ENCODE peak calls at places on chromosomes 7 and 10, in nine cellular contexts. One of them, this sample, is unnamed.

GRCh38 chr10:34058922-34059614 is 724.6 kb upstream of the NRP1 start:
- DNase-seq in astrocyte: no peak
- DNase-seq in adrenal gland: no peak
- DNase-seq in heart left ventricle: no peak
- DNase-seq in left ventricle myocardium inferior: no peak
- DNase-seq in IMR-90: no peak
- DNase-seq in GM23338: no peak
- DNase-seq in OCI-LY7: no peak
- DNase-seq in stomach: no peak
- DNase-seq in this sample: no peak

GRCh38 chr7:128321044-128321422 is 22.7 kb downstream of the RBM28 start:
- DNase-seq in OCI-LY7: no peak
- DNase-seq in heart left ventricle: no peak
- DNase-seq in adrenal gland: no peak
- DNase-seq in IMR-90: no peak
- DNase-seq in left ventricle myocardium inferior: no peak
- DNase-seq in GM23338: no peak
- DNase-seq in astrocyte: no peak
- DNase-seq in stomach: no peak
- DNase-seq in this sample: no peak

GRCh38 chr10:108894402-108895301 is 1028.7 kb downstream of the XPNPEP1 start:
- DNase-seq in heart left ventricle: no peak
- DNase-seq in stomach: no peak
- DNase-seq in adrenal gland: no peak
- DNase-seq in astrocyte: no peak
- DNase-seq in OCI-LY7: peak
- DNase-seq in IMR-90: no peak
- DNase-seq in left ventricle myocardium inferior: no peak
- DNase-seq in GM23338: no peak
- DNase-seq in this sample: no peak

GRCh38 chr10:11527068-11527467 is 84.4 kb downstream of the USP6NL start:
- DNase-seq in astrocyte: no peak
- DNase-seq in OCI-LY7: no peak
- DNase-seq in stomach: no peak
- DNase-seq in adrenal gland: no peak
- DNase-seq in heart left ventricle: no peak
- DNase-seq in left ventricle myocardium inferior: no peak
- DNase-seq in IMR-90: no peak
- DNase-seq in GM23338: no peak
- DNase-seq in this sample: no peak

GRCh38 chr7:46007194-46007593 is 86.1 kb upstream of the IGFBP3 start:
- DNase-seq in stomach: no peak
- DNase-seq in GM23338: no peak
- DNase-seq in OCI-LY7: no peak
- DNase-seq in left ventricle myocardium inferior: no peak
- DNase-seq in heart left ventricle: no peak
- DNase-seq in adrenal gland: no peak
- DNase-seq in IMR-90: peak
- DNase-seq in astrocyte: peak
- DNase-seq in this sample: no peak

GRCh38 chr7:28102778-28103177 is 77.8 kb downstream of the JAZF1 start:
- DNase-seq in heart left ventricle: peak
- DNase-seq in IMR-90: peak
- DNase-seq in OCI-LY7: no peak
- DNase-seq in astrocyte: peak
- DNase-seq in stomach: no peak
- DNase-seq in left ventricle myocardium inferior: no peak
- DNase-seq in adrenal gland: peak
- DNase-seq in GM23338: no peak
- DNase-seq in this sample: peak

GRCh38 chr10:96478317-96478716 is 35.4 kb downstream of the TLL2 start:
- DNase-seq in stomach: no peak
- DNase-seq in heart left ventricle: no peak
- DNase-seq in IMR-90: no peak
- DNase-seq in OCI-LY7: no peak
- DNase-seq in GM23338: no peak
- DNase-seq in astrocyte: peak
- DNase-seq in adrenal gland: no peak
- DNase-seq in left ventricle myocardium inferior: no peak
- DNase-seq in this sample: no peak

GRCh38 chr10:71963756-71964668 is at the start of gene CHST3:
- DNase-seq in left ventricle myocardium inferior: peak
- DNase-seq in heart left ventricle: peak
- DNase-seq in stomach: peak
- DNase-seq in adrenal gland: peak
- DNase-seq in GM23338: peak
- DNase-seq in OCI-LY7: no peak
- DNase-seq in IMR-90: peak
- DNase-seq in astrocyte: peak
- DNase-seq in this sample: peak

GRCh38 chr10:43225787-43226153 is 41.1 kb downstream of the RASGEF1A start:
- DNase-seq in heart left ventricle: peak
- DNase-seq in left ventricle myocardium inferior: peak
- DNase-seq in GM23338: no peak
- DNase-seq in OCI-LY7: no peak
- DNase-seq in stomach: no peak
- DNase-seq in adrenal gland: peak
- DNase-seq in astrocyte: no peak
- DNase-seq in IMR-90: no peak
- DNase-seq in this sample: no peak

GRCh38 chr7:16646427-16647081 is 573 bp downstream of the BZW2 start:
- DNase-seq in GM23338: no peak
- DNase-seq in left ventricle myocardium inferior: no peak
- DNase-seq in OCI-LY7: peak
- DNase-seq in astrocyte: no peak
- DNase-seq in heart left ventricle: no peak
- DNase-seq in stomach: no peak
- DNase-seq in adrenal gland: no peak
- DNase-seq in IMR-90: no peak
- DNase-seq in this sample: no peak

GRCh38 chr10:74813371-74813770 is 13.0 kb upstream of the KAT6B start:
- DNase-seq in adrenal gland: no peak
- DNase-seq in OCI-LY7: no peak
- DNase-seq in stomach: no peak
- DNase-seq in IMR-90: no peak
- DNase-seq in heart left ventricle: no peak
- DNase-seq in left ventricle myocardium inferior: no peak
- DNase-seq in astrocyte: no peak
- DNase-seq in GM23338: peak
- DNase-seq in this sample: no peak

GRCh38 chr10:44300666-44301649 is 83.9 kb downstream of the CXCL12 start:
- DNase-seq in adrenal gland: peak
- DNase-seq in astrocyte: peak
- DNase-seq in left ventricle myocardium inferior: peak
- DNase-seq in heart left ventricle: peak
- DNase-seq in GM23338: no peak
- DNase-seq in OCI-LY7: no peak
- DNase-seq in IMR-90: peak
- DNase-seq in stomach: peak
- DNase-seq in this sample: no peak

GRCh38 chr7:98341106-98341505 is 59.6 kb downstream of the BRI3 start:
- DNase-seq in GM23338: no peak
- DNase-seq in OCI-LY7: no peak
- DNase-seq in astrocyte: peak
- DNase-seq in left ventricle myocardium inferior: no peak
- DNase-seq in IMR-90: peak
- DNase-seq in heart left ventricle: no peak
- DNase-seq in stomach: no peak
- DNase-seq in adrenal gland: no peak
- DNase-seq in this sample: no peak

GRCh38 chr10:131140606-131141005 is 170.9 kb downstream of the TCERG1L start:
- DNase-seq in OCI-LY7: no peak
- DNase-seq in IMR-90: no peak
- DNase-seq in left ventricle myocardium inferior: no peak
- DNase-seq in stomach: no peak
- DNase-seq in adrenal gland: no peak
- DNase-seq in astrocyte: no peak
- DNase-seq in GM23338: no peak
- DNase-seq in heart left ventricle: peak
- DNase-seq in this sample: no peak

DNA sequence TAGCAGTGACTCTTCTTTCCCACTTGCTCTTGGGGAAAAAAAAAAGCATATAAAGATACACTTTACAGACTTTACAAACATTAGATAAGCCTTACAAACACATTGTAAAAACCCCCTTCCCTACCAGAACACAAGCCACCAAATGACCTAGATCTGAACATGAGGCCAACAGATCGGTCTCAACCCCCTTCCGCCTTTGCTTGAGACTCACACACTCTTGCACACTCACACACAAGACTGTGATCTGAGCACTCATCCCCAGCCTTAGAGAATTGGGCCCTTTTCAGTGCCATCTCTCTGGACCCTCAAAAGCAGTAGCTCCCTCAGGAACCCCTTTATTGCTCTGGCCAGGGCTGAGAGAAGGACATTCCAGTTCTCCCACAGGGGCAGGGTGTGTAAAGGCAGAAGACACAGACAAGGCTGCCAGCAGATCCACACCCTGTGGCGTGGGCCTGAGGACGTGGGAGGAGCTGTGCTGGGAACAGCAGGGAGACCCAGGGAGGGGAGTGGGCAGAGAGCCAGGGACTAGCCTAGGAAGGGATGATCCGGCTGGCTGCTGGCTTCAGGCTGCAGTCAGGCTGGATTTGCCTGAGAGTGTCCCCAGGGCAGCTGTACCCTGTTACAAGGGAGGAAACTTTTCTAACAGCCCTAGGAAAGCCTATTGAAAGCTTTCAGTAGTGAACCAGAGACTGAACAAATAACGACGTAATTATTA is 206.7 kb downstream of the KIAA1217 start:
- DNase-seq in GM23338: no peak
- DNase-seq in IMR-90: peak
- DNase-seq in astrocyte: peak
- DNase-seq in heart left ventricle: peak
- DNase-seq in left ventricle myocardium inferior: peak
- DNase-seq in adrenal gland: peak
- DNase-seq in OCI-LY7: no peak
- DNase-seq in stomach: peak
- DNase-seq in this sample: peak
- H3K27ac ChIP-seq in GM23338: no peak
- H3K27ac ChIP-seq in IMR-90: no peak
- H3K27ac ChIP-seq in astrocyte: no peak
- H3K27ac ChIP-seq in heart left ventricle: peak
- H3K27ac ChIP-seq in left ventricle myocardium inferior: peak
- H3K27ac ChIP-seq in adrenal gland: no peak
- H3K27ac ChIP-seq in OCI-LY7: no peak
- H3K27ac ChIP-seq in stomach: peak
- H3K27ac ChIP-seq in this sample: peak

GRCh38 chr10:112223725-112224124 is 40.2 kb upstream of the GPAM start:
- DNase-seq in GM23338: no peak
- DNase-seq in heart left ventricle: no peak
- DNase-seq in astrocyte: no peak
- DNase-seq in OCI-LY7: no peak
- DNase-seq in stomach: no peak
- DNase-seq in left ventricle myocardium inferior: no peak
- DNase-seq in IMR-90: no peak
- DNase-seq in adrenal gland: no peak
- DNase-seq in this sample: no peak

GRCh38 chr10:112222799-112223198 is 39.2 kb upstream of the GPAM start:
- DNase-seq in heart left ventricle: no peak
- DNase-seq in OCI-LY7: no peak
- DNase-seq in GM23338: no peak
- DNase-seq in astrocyte: no peak
- DNase-seq in left ventricle myocardium inferior: no peak
- DNase-seq in IMR-90: no peak
- DNase-seq in adrenal gland: no peak
- DNase-seq in stomach: no peak
- DNase-seq in this sample: no peak

GRCh38 chr10:112226439-112227248 is 43.1 kb upstream of the GPAM start:
- DNase-seq in stomach: no peak
- DNase-seq in astrocyte: no peak
- DNase-seq in left ventricle myocardium inferior: no peak
- DNase-seq in IMR-90: no peak
- DNase-seq in OCI-LY7: no peak
- DNase-seq in GM23338: no peak
- DNase-seq in adrenal gland: no peak
- DNase-seq in heart left ventricle: no peak
- DNase-seq in this sample: no peak

GRCh38 chr10:112225771-112226438 is 42.3 kb upstream of the GPAM start:
- DNase-seq in GM23338: no peak
- DNase-seq in adrenal gland: no peak
- DNase-seq in OCI-LY7: no peak
- DNase-seq in astrocyte: no peak
- DNase-seq in IMR-90: no peak
- DNase-seq in stomach: no peak
- DNase-seq in heart left ventricle: no peak
- DNase-seq in left ventricle myocardium inferior: no peak
- DNase-seq in this sample: no peak

GRCh38 chr10:112224933-112225529 is 41.5 kb upstream of the GPAM start:
- DNase-seq in stomach: no peak
- DNase-seq in OCI-LY7: no peak
- DNase-seq in GM23338: no peak
- DNase-seq in IMR-90: no peak
- DNase-seq in astrocyte: no peak
- DNase-seq in left ventricle myocardium inferior: no peak
- DNase-seq in adrenal gland: no peak
- DNase-seq in heart left ventricle: no peak
- DNase-seq in this sample: no peak
- H3K4me3 ChIP-seq in stomach: no peak
- H3K4me3 ChIP-seq in OCI-LY7: no peak
- H3K4me3 ChIP-seq in GM23338: no peak
- H3K4me3 ChIP-seq in IMR-90: no peak
- H3K4me3 ChIP-seq in astrocyte: no peak
- H3K4me3 ChIP-seq in left ventricle myocardium inferior: no peak
- H3K4me3 ChIP-seq in adrenal gland: no peak
- H3K4me3 ChIP-seq in heart left ventricle: no peak
- H3K4me3 ChIP-seq in this sample: no peak

GRCh38 chr7:40199076-40199802 is 64.4 kb downstream of the SUGCT start:
- DNase-seq in GM23338: peak
- DNase-seq in OCI-LY7: peak
- DNase-seq in astrocyte: peak
- DNase-seq in stomach: no peak
- DNase-seq in heart left ventricle: no peak
- DNase-seq in left ventricle myocardium inferior: no peak
- DNase-seq in IMR-90: peak
- DNase-seq in adrenal gland: no peak
- DNase-seq in this sample: no peak
- TF ChIP-seq CTCF in GM23338: peak
- TF ChIP-seq CTCF in OCI-LY7: peak
- TF ChIP-seq CTCF in astrocyte: peak
- TF ChIP-seq CTCF in stomach: no peak
- TF ChIP-seq CTCF in heart left ventricle: peak
- TF ChIP-seq CTCF in left ventricle myocardium inferior: peak
- TF ChIP-seq CTCF in IMR-90: peak
- TF ChIP-seq CTCF in adrenal gland: no peak
- TF ChIP-seq CTCF in this sample: no peak

GRCh38 chr7:92762853-92763252 is 73.5 kb downstream of the CDK6 start:
- DNase-seq in adrenal gland: no peak
- DNase-seq in GM23338: no peak
- DNase-seq in left ventricle myocardium inferior: no peak
- DNase-seq in astrocyte: no peak
- DNase-seq in stomach: no peak
- DNase-seq in IMR-90: no peak
- DNase-seq in heart left ventricle: no peak
- DNase-seq in OCI-LY7: no peak
- DNase-seq in this sample: no peak
- H3K27ac ChIP-seq in adrenal gland: no peak
- H3K27ac ChIP-seq in GM23338: peak
- H3K27ac ChIP-seq in left ventricle myocardium inferior: no peak
- H3K27ac ChIP-seq in astrocyte: peak
- H3K27ac ChIP-seq in stomach: no peak
- H3K27ac ChIP-seq in IMR-90: peak
- H3K27ac ChIP-seq in heart left ventricle: no peak
- H3K27ac ChIP-seq in OCI-LY7: no peak
- H3K27ac ChIP-seq in this sample: no peak